ENCODE peak calls at places on chromosomes 13 and 19, in seven cellular contexts. R, B, A, C, P, E and W are unnamed samples.

GRCh38 chr13:51122868-51123267 is 11.8 kb upstream of the C13orf42 start:
- DNase-seq in P (no peak), E (no peak), A (no peak), C (no peak), B (no peak), R (no peak), W (no peak)

GRCh38 chr13:43329702-43330101 is 306.3 kb downstream of the DNAJC15 start:
- DNase-seq in A (no peak), B (no peak), R (no peak), C (no peak), P (no peak), E (no peak), W (no peak)

GRCh38 chr19:1076951-1077350 is 10.0 kb downstream of the ARHGAP45 start:
- DNase-seq in R (peak; percentile 91), B (no peak), E (peak; percentile 60), P (peak; percentile 84), C (peak; percentile 89), A (peak; percentile 90), W (peak; percentile 81)

GRCh38 chr13:95497307-95497943 is 55.1 kb upstream of the CLDN10 start:
- DNase-seq in P (no peak), A (no peak), C (no peak), B (no peak), R (no peak), E (no peak), W (no peak)

GRCh38 chr13:24212674-24213073 is 52.2 kb downstream of the SPATA13 start:
- DNase-seq in E (no peak), R (no peak), C (no peak), B (no peak), P (no peak), A (no peak), W (peak; percentile 75)

GRCh38 chr13:109541081-109541480 is 245.3 kb downstream of the IRS2 start:
- DNase-seq in C (no peak), B (no peak), P (no peak), E (no peak), A (no peak), R (no peak), W (no peak)

GRCh38 chr13:98512774-98513327 is 64.1 kb downstream of the STK24 start:
- DNase-seq in A (no peak), E (no peak), P (no peak), C (no peak), B (no peak), R (no peak), W (no peak)

GRCh38 chr13:113209880-113210421 is 538 bp downstream of the CUL4A start:
- DNase-seq in A (peak; percentile 90), E (peak; percentile 61), R (peak; percentile 80), B (peak; percentile 72), C (peak; percentile 72), P (peak; percentile 83), W (peak; percentile 81)

GRCh38 chr19:5436101-5436947 is 18.9 kb upstream of the ZNRF4 start:
- DNase-seq in B (no peak), E (no peak), R (no peak), A (no peak), C (no peak), P (no peak), W (no peak)

GRCh38 chr19:1811472-1811894 is 593 bp downstream of the ATP8B3 start:
- DNase-seq in A (peak; percentile 94), C (peak; percentile 48), R (peak; percentile 74), P (peak; percentile 89), B (peak; percentile 91), E (peak; percentile 93), W (peak; percentile 68)

GRCh38 chr13:28743499-28744083 is 24.8 kb upstream of the SLC46A3 start:
- DNase-seq in R (no peak), C (no peak), A (no peak), E (no peak), P (no peak), B (no peak), W (no peak)

GRCh38 chr13:63448654-63449053 is 2033.0 kb upstream of the PCDH20 start:
- DNase-seq in B (no peak), C (no peak), E (no peak), A (no peak), R (no peak), P (no peak), W (no peak)

GRCh38 chr19:33248553-33248953 is 22.9 kb upstream of the SLC7A10 start:
- DNase-seq in R (peak; percentile 41), A (peak; percentile 68), E (no peak), P (no peak), B (no peak), C (no peak), W (peak; percentile 94)

GRCh38 chr19:40284501-40285352 is at the start of gene AKT2:
- DNase-seq in A (peak; percentile 92), E (no peak), B (no peak), P (no peak), C (peak; percentile 73), R (no peak), W (no peak)

GRCh38 chr13:53250272-53250875 is 221.8 kb downstream of the OLFM4 start:
- DNase-seq in B (no peak), A (no peak), P (no peak), R (no peak), C (no peak), E (peak; percentile 37), W (no peak)

GRCh38 chr19:47729799-47730520 is 15.4 kb upstream of the NOP53 start:
- DNase-seq in P (no peak), C (no peak), R (peak; percentile 89), E (peak; percentile 50), A (peak; percentile 91), B (peak; percentile 88), W (peak; percentile 75)

GRCh38 chr13:102089177-102089576 is 312.7 kb downstream of the FGF14 start:
- DNase-seq in B (no peak), P (no peak), R (no peak), C (no peak), E (no peak), A (no peak), W (no peak)

GRCh38 chr13:106393776-106394175 is 141.7 kb downstream of the EFNB2 start:
- DNase-seq in E (no peak), R (no peak), P (no peak), A (no peak), B (no peak), C (no peak), W (no peak)

GRCh38 chr13:107665926-107666458 is 549.3 kb downstream of the LIG4 start:
- DNase-seq in A (no peak), E (no peak), P (no peak), C (no peak), B (no peak), R (no peak), W (no peak)

GRCh38 chr13:90709329-90709728 is 638.2 kb upstream of the MIR17HG start:
- DNase-seq in B (no peak), R (no peak), P (no peak), E (no peak), C (no peak), A (no peak), W (no peak)

GRCh38 chr19:11663162-11663561 is 65.9 kb downstream of the ZNF627 start:
- DNase-seq in B (no peak), P (no peak), R (no peak), E (no peak), A (no peak), C (no peak), W (no peak)

GRCh38 chr19:1700733-1701663 is 48.6 kb upstream of the TCF3 start:
- DNase-seq in P (no peak), E (no peak), A (no peak), B (no peak), C (no peak), R (no peak), W (no peak)

GRCh38 chr19:44645407-44646048 is 1.8 kb downstream of the PVR start:
- DNase-seq in A (no peak), C (no peak), B (no peak), R (peak; percentile 11), P (peak; percentile 15), E (no peak), W (no peak)

GRCh38 chr13:102195566-102196462 is 206.0 kb downstream of the FGF14 start:
- DNase-seq in P (no peak), C (no peak), A (no peak), E (no peak), B (no peak), R (no peak), W (no peak)

DNA sequence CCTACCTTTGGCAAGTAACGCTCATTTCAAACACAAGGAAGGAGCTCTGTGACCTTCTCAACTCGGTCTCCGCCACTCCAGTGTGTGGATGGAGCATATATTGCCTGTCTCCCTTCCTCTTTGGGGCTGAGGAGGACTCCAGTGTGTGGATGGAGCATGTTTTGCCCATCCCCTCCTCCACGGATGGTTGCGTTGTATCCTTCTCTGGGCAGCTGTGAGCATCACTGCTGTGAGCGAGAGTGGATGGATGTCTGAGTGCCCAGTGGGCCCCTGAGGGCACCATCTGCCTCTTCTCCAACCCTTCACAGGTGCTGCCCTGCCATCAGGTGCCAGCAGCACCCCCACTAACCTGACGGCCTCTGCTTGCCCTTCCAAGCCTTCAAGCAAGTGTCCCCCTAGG is 186.2 kb downstream of the TEX29 start:
- DNase-seq in R (no peak), B (no peak), A (peak; percentile 53), E (no peak), P (no peak), C (no peak), W (no peak)
- H3K9me3 ChIP-seq in R (no peaks in the 10 kb centered on the region), B (peaks cover 9% of the 10 kb centered on the region), A (no peaks in the 10 kb centered on the region), E (no peaks in the 10 kb centered on the region), P (no peaks in the 10 kb centered on the region), C (no peaks in the 10 kb centered on the region), W (no peaks in the 10 kb centered on the region)

DNA sequence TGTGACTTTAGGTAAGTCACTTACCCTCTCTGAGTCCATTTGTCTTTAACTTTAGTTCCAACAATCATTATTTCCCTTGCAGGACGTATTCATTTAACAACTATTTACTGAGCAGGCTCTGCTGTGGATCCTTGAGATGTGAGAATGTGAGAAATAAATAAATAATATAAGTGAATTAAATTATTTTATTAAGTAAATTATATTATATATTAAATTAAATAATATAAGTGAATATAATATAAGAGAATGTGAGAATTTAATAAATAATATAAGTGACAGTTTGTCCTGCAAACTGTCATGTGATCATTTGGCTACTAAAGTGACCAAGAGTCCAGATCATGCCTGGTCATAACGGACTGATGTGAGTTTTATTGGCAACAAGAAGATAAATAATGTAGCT is 598 bp downstream of the OR2Z1 start:
- DNase-seq in P (no peak), C (no peak), E (no peak), B (no peak), A (no peak), R (no peak), W (no peak)
- H3K9me3 ChIP-seq in P (no peaks in the 10 kb centered on the region), C (no peaks in the 10 kb centered on the region), E (no peaks in the 10 kb centered on the region), B (peaks cover 10% of the 10 kb centered on the region), A (peaks cover 2% of the 10 kb centered on the region), R (no peaks in the 10 kb centered on the region), W (no peaks in the 10 kb centered on the region)

GRCh38 chr19:22807061-22807835 is 23.3 kb upstream of the ZNF99 start:
- DNase-seq in A (no peak), E (no peak), B (no peak), C (no peak), R (no peak), P (no peak), W (no peak)

DNA sequence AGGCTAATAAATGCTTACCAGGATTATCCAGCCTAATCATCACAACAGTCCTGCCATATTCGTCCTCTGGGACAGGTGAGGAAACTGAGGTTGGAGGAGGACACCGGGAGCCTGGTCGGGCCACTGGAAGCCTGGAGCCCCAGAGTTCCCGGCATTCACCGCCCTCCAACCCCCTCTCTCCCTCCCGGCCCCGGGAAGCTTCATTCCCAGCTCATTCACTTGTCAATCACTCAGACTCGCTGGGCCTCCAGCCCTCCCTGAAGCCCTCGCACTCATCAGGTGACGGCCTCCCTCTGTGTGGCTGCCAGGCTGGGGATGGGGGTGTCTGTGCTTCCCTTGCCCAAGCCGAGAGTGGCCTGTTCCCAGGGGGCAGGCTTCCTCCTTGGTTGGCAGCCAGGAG is 22.5 kb upstream of the ZNF99 start:
- DNase-seq in A (no peak), P (no peak), C (no peak), R (no peak), E (no peak), B (no peak), W (peak; percentile 41)
- H3K9me3 ChIP-seq in A (no peaks in the 10 kb centered on the region), P (no peaks in the 10 kb centered on the region), C (no peaks in the 10 kb centered on the region), R (peaks cover 5% of the 10 kb centered on the region), E (no peaks in the 10 kb centered on the region), B (peaks cover 11% of the 10 kb centered on the region), W (no peaks in the 10 kb centered on the region)

GRCh38 chr19:16514383-16515019 is 18.3 kb downstream of the C19orf44 start:
- DNase-seq in R (no peak), C (no peak), E (no peak), P (no peak), A (no peak), B (no peak), W (no peak)
- H3K9me3 ChIP-seq in R (no peaks in the 10 kb centered on the region), C (no peaks in the 10 kb centered on the region), E (no peaks in the 10 kb centered on the region), P (no peaks in the 10 kb centered on the region), A (no peaks in the 10 kb centered on the region), B (no peaks in the 10 kb centered on the region), W (no peaks in the 10 kb centered on the region)